ENCODE peak calls at places on chromosomes 2 and 18, in six cellular contexts. N, S, M, D, Q and U are unnamed samples. For H3K4me1 and H3K36me3, the result is how much of the 10 kb centered on the place peaks cover.

GRCh38 chr18:55346961-55347740 is 240.8 kb downstream of the TCF4 start:
- DNase-seq in Q (no peak), M (no peak), S (no peak), N (no peak), D (peak), U (no peak)

GRCh38 chr18:37958499-37958898 is 392.9 kb upstream of the CELF4 start:
- DNase-seq in D (no peak), Q (no peak), N (no peak), M (no peak), S (no peak), U (no peak)

GRCh38 chr2:142165790-142166189 is 35.0 kb upstream of the LRP1B start:
- DNase-seq in D (peak), S (peak), M (peak), N (peak), Q (no peak), U (no peak)

GRCh38 chr2:10161961-10162441 is 39.5 kb downstream of the RRM2 start:
- DNase-seq in Q (no peak), M (no peak), D (no peak), N (peak), S (no peak), U (peak)

GRCh38 chr18:55897101-55897500 is 309.1 kb upstream of the TCF4 start:
- DNase-seq in Q (no peak), S (no peak), M (no peak), D (no peak), N (no peak), U (no peak)

GRCh38 chr2:193989645-193990044 is 1667.4 kb upstream of the SLC39A10 start:
- DNase-seq in D (no peak), Q (no peak), S (no peak), M (no peak), N (no peak), U (no peak)

GRCh38 chr2:151808258-151809072 is 19.8 kb downstream of the ARL5A start:
- DNase-seq in Q (no peak), S (peak), N (no peak), D (no peak), M (peak), U (no peak)

GRCh38 chr2:230908595-230909191 is 16.3 kb downstream of the GPR55 start:
- DNase-seq in N (peak), D (peak), S (no peak), Q (no peak), M (peak), U (peak)

GRCh38 chr18:5238371-5238758 is 41.3 kb upstream of the AKAIN1 start:
- DNase-seq in D (peak), Q (peak), N (peak), M (peak), S (peak), U (peak)

GRCh38 chr2:110675679-110676078 is 2.2 kb downstream of the BUB1 start:
- DNase-seq in Q (no peak), S (no peak), N (no peak), D (no peak), M (no peak), U (no peak)

GRCh38 chr2:110677530-110678456 is at the start of gene BUB1:
- DNase-seq in Q (peak), D (peak), M (peak), N (peak), S (peak), U (peak)

GRCh38 chr2:110674620-110675555 is 3.0 kb downstream of the BUB1 start:
- DNase-seq in N (peak), M (peak), Q (no peak), S (no peak), D (no peak), U (no peak)

GRCh38 chr2:110678457-110679336 is 834 bp upstream of the BUB1 start:
- DNase-seq in D (no peak), Q (no peak), N (peak), M (peak), S (peak), U (no peak)

GRCh38 chr2:110677080-110677479 is 783 bp downstream of the BUB1 start:
- DNase-seq in N (no peak), M (no peak), S (no peak), Q (no peak), D (no peak), U (no peak)
- H3K4me3 ChIP-seq in N (peak), M (peak), S (peak), Q (peak), D (peak), U (no peak)

DNA sequence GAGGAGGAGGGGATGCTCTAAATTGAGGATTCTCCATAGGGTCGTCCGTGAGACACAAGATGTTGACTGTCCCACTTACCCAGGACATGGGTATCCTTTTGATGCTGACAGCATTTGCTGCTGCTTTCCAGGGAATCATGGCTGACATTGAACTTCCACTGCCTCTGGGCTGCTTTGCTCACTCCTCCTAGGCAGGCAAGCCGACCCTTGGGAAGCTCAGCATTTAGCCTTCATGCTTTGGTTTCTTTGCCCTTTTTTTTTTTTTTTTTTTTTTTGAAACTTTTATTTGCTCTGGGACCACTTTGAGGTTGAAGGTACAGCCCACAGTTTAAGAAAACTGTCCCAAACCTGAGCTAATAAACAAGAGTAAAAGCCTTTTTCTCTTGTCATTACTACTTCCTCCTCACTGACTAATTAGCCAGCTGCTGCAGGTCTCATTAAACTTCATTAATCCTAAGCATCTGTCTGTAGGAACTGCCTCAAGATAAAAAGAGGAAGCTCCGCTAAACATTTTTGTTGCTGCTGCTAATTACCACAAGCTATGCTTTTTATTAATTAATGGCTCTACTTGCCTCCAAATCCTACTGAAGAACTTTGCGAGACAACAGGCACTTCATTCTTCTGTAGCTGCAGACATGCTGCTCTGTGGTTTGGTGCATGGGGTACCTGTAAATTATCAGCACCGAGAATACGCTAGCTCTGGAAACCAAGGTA is 125.4 kb downstream of the SPTBN1 start:
- DNase-seq in M (no peak), N (no peak), D (no peak), Q (no peak), S (no peak), U (no peak)
- H3K4me1 ChIP-seq in M (under half), N (under half), D (under half), Q (half or more), S (under half), U (half or more)

GRCh38 chr2:144404621-144405312 is 115.2 kb downstream of the ZEB2 start:
- DNase-seq in D (no peak), M (peak), S (no peak), N (no peak), Q (no peak), U (no peak)
- H3K36me3 ChIP-seq in D (under half), M (under half), S (under half), N (under half), Q (under half), U (under half)

DNA sequence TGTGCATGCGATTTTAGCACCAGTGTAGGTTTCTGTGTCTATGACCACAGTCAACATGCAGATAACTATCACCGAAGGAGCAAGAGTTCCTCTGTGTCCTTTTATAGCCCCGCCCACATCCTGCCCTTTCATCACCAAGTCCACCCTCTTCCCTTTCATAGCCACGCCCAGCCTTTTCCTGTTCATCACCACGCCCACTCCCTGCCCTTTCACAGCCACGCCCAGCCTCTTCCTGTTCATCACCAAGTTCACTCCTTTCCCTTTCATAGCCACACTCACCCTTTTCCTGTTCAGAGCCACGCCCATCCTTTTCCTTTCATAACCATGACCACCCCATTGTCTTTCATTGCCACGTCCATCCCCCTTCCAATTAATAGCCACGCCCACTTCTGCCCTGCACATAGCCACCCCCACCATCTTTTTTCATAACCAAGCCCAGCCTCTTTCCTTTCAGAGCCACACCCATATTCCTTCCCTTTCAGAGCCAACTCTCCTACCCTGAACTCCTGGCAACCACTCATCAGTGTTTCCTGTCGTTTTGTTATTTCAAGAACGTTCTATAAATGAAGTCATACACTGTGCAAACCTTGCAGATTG is 273.9 kb downstream of the MYT1L start:
- DNase-seq in D (peak), M (no peak), S (no peak), N (peak), Q (peak), U (no peak)
- H3K4me3 ChIP-seq in D (peak), M (no peak), S (no peak), N (no peak), Q (peak), U (no peak)